ENCODE peak calls at places on chromosomes 1 and 21, in six cellular contexts. A is mesothelial cell of epicardium, B is progenitor cell of endocrine pancreas, Q is astrocyte of the spinal cord, X is B cell, E is right atrium auricular region. Z is an unnamed sample.

GRCh38 chr1:184039126-184039525 is 1.6 kb upstream of the COLGALT2 start:
- DNase-seq in A (no peak), B (no peak), Q (no peak), X (no peak), E (no peak), Z (no peak)

GRCh38 chr1:203658274-203658673 is 31.6 kb downstream of the ATP2B4 start:
- DNase-seq in A (no peak), B (no peak), Q (no peak), X (no peak), E (no peak), Z (no peak)

GRCh38 chr1:26191739-26192138 is 1.3 kb downstream of the CATSPER4 start:
- DNase-seq in A (no peak), B (no peak), Q (no peak), X (no peak), E (no peak), Z (no peak)

GRCh38 chr1:153959454-153959853 is 1.0 kb upstream of the CRTC2 start:
- DNase-seq in A (no peak), B (no peak), Q (no peak), X (no peak), E (no peak), Z (no peak)

GRCh38 chr1:38923607-38924006 is 18.0 kb downstream of the RHBDL2 start:
- DNase-seq in A (no peak), B (no peak), Q (no peak), X (no peak), E (no peak), Z (no peak)

GRCh38 chr1:211676106-211676583 is 724 bp upstream of the NEK2 start:
- DNase-seq in A (no peak), B (no peak), Q (no peak), X (no peak), E (peak), Z (no peak)

GRCh38 chr21:39006653-39007417 is 176.4 kb downstream of the PSMG1 start:
- DNase-seq in A (no peak), B (no peak), Q (peak), X (peak), E (peak), Z (peak)

GRCh38 chr1:231724876-231725647 is 98.5 kb downstream of the DISC1 start:
- DNase-seq in A (no peak), B (no peak), Q (peak), X (no peak), E (no peak), Z (peak)

GRCh38 chr21:42991992-42992740 is 17.8 kb downstream of the PKNOX1 start:
- DNase-seq in A (peak), B (no peak), Q (peak), X (no peak), E (peak), Z (peak)

GRCh38 chr1:43270421-43271095 is 775 bp downstream of the TMEM125 start:
- DNase-seq in A (peak), B (peak), Q (no peak), X (peak), E (no peak), Z (peak)

GRCh38 chr1:185479781-185480180 is 162.7 kb upstream of the IVNS1ABP start:
- DNase-seq in A (no peak), B (no peak), Q (no peak), X (no peak), E (no peak), Z (no peak)

GRCh38 chr1:111864862-111865261 is 109.2 kb downstream of the DDX20 start:
- DNase-seq in A (no peak), B (no peak), Q (no peak), X (no peak), E (no peak), Z (peak)

GRCh38 chr1:41713557-41714327 is 205.0 kb downstream of the HIVEP3 start:
- DNase-seq in A (no peak), B (no peak), Q (peak), X (no peak), E (no peak), Z (peak)

GRCh38 chr1:33712176-33712575 is 151.7 kb upstream of the HMGB4 start:
- DNase-seq in A (no peak), B (no peak), Q (no peak), X (no peak), E (no peak), Z (no peak)

GRCh38 chr1:78884685-78885452 is 121.7 kb downstream of the ADGRL4 start:
- DNase-seq in A (no peak), B (no peak), Q (peak), X (no peak), E (no peak), Z (no peak)

GRCh38 chr1:11514366-11514765 is 35.4 kb downstream of the DISP3 start:
- DNase-seq in A (no peak), B (no peak), Q (no peak), X (no peak), E (no peak), Z (no peak)

GRCh38 chr1:6972390-6972789 is 187.1 kb downstream of the CAMTA1 start:
- DNase-seq in A (no peak), B (no peak), Q (no peak), X (no peak), E (no peak), Z (no peak)

GRCh38 chr1:227776277-227776676 is 39.2 kb upstream of the PRSS38 start:
- DNase-seq in A (no peak), B (no peak), Q (peak), X (no peak), E (no peak), Z (no peak)

DNA sequence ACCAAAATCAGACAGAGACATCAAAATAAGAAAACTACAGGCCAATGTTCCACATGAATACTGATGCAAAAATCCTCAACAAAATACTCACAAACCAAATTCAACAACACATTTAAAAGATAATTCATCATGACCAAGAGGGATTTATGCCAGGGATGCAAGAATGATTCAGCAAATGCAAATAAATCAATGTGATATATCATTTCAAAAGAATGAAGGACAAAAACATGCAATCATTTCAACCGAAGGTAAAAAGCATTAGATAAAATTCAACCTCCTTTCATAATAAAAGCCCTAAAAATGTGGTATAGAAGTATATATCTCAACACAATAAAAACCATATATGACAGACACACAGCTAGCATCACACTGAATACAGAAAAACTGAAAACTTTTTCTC is 81.5 kb upstream of the LYPLAL1 start:
- DNase-seq in A (no peak), B (no peak), Q (no peak), X (no peak), E (no peak), Z (peak)
- TF ChIP-seq CTCF in A (no peak), B (no peak), Q (no peak), X (no peak), E (no peak), Z (no peak)

DNA sequence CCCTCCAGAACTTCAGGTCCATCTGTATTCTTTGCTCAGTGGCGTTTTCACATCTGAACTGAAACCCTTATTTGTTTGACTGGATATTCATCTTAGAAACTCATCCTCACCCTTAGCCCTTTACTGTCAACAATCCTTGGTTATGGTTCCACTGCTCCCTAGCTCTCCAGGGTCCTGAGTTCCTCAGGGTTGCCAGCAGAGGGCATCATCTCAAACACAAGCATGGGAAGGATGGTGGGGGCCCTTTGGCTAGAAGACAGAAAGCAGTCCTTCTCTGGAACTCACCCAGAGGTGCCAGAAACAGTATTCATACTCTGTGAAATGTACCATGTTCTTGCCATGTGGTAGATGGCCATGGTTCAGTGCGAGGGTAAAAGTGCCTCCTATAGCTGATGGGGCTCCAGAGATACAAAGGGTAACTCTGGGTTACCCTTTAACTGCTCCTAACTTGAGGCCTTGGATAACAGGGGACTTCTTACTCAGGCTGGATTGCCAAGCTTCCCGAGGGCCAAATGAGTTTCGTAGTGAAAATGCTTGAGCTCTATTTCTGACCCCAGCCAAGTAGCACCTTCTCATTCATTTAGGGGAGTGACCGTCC is 11.3 kb downstream of the NCSTN start:
- DNase-seq in A (no peak), B (no peak), Q (peak), X (no peak), E (peak), Z (peak)
- TF ChIP-seq CTCF in A (no peak), B (peak), Q (peak), X (peak), E (no peak), Z (peak)

DNA sequence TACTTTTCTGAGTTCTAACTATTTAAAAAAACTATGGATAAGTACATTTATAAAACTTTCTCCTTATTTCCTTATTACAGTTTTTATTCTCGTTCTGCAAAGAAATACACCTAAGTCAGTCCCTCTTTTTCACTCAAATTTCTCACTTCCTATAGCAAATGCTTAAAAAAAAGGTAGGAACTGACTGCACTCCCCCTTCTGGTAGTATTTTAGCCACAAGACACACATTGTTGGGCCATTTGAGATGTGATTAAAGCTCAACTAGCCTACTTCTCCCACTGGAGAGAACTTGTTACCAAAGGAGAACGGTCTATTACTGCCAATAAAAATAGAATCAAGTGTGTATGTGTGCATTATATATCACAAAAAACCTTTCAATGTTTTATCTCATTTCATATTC is 521.9 kb upstream of the PRMT6 start:
- DNase-seq in A (no peak), B (no peak), Q (no peak), X (no peak), E (no peak), Z (no peak)
- TF ChIP-seq CTCF in A (no peak), B (peak), Q (no peak), X (no peak), E (no peak), Z (no peak)

GRCh38 chr1:109791495-109792040 is 27.8 kb upstream of the EPS8L3 start:
- DNase-seq in A (no peak), B (no peak), Q (no peak), X (no peak), E (no peak), Z (no peak)

GRCh38 chr1:109790735-109791494 is 27.2 kb upstream of the EPS8L3 start:
- DNase-seq in A (no peak), B (no peak), Q (no peak), X (peak), E (no peak), Z (no peak)

GRCh38 chr1:109793486-109794318 is 30.0 kb upstream of the EPS8L3 start:
- DNase-seq in A (no peak), B (no peak), Q (peak), X (no peak), E (no peak), Z (peak)

GRCh38 chr1:109793089-109793485 is 29.4 kb upstream of the EPS8L3 start:
- DNase-seq in A (no peak), B (no peak), Q (no peak), X (no peak), E (no peak), Z (no peak)

GRCh38 chr1:109792056-109792831 is 28.5 kb upstream of the EPS8L3 start:
- DNase-seq in A (peak), B (no peak), Q (peak), X (no peak), E (peak), Z (peak)
- TF ChIP-seq CTCF in A (no peak), B (no peak), Q (peak), X (no peak), E (no peak), Z (no peak)